ENCODE peak calls at places on chromosomes 3 and 15, in five cellular contexts. One of them, this sample, is unnamed.

GRCh38 chr3:188052229-188052965 is 101.6 kb upstream of the LPP start:
- DNase-seq in trophoblast cell: no peak
- DNase-seq in mesendoderm: peak; percentile 94
- DNase-seq in IMR-90: peak; percentile 32
- DNase-seq in H1: peak; percentile 44
- DNase-seq in this sample: peak; percentile 73

GRCh38 chr3:13621381-13622221 is 72.7 kb downstream of the FBLN2 start:
- DNase-seq in trophoblast cell: no peak
- DNase-seq in mesendoderm: no peak
- DNase-seq in IMR-90: no peak
- DNase-seq in H1: no peak
- DNase-seq in this sample: no peak

GRCh38 chr3:48215466-48215865 is 7.8 kb upstream of the CAMP start:
- DNase-seq in trophoblast cell: no peak
- DNase-seq in mesendoderm: no peak
- DNase-seq in IMR-90: peak; percentile 20
- DNase-seq in H1: no peak
- DNase-seq in this sample: no peak

GRCh38 chr15:61839541-61839940 is 220.7 kb downstream of the VPS13C start:
- DNase-seq in trophoblast cell: no peak
- DNase-seq in mesendoderm: no peak
- DNase-seq in IMR-90: peak; percentile 20
- DNase-seq in H1: no peak
- DNase-seq in this sample: no peak

GRCh38 chr3:16809482-16809881 is 75.3 kb upstream of the PLCL2 start:
- DNase-seq in trophoblast cell: no peak
- DNase-seq in mesendoderm: no peak
- DNase-seq in IMR-90: no peak
- DNase-seq in H1: no peak
- DNase-seq in this sample: no peak

GRCh38 chr15:76932090-76932966 is 779 bp downstream of the RCN2 start:
- DNase-seq in trophoblast cell: no peak
- DNase-seq in mesendoderm: peak; percentile 33
- DNase-seq in IMR-90: peak; percentile 6
- DNase-seq in H1: no peak
- DNase-seq in this sample: no peak

GRCh38 chr3:141949972-141950371 is 73.5 kb downstream of the ATP1B3 start:
- DNase-seq in trophoblast cell: no peak
- DNase-seq in mesendoderm: no peak
- DNase-seq in IMR-90: no peak
- DNase-seq in H1: no peak
- DNase-seq in this sample: no peak

GRCh38 chr3:46947981-46948791 is 28.4 kb downstream of the CCDC12 start:
- DNase-seq in trophoblast cell: peak; percentile 75
- DNase-seq in mesendoderm: peak; percentile 88
- DNase-seq in IMR-90: peak; percentile 52
- DNase-seq in H1: no peak
- DNase-seq in this sample: no peak

GRCh38 chr3:47342156-47342555 is 38.7 kb upstream of the PTPN23 start:
- DNase-seq in trophoblast cell: no peak
- DNase-seq in mesendoderm: no peak
- DNase-seq in IMR-90: no peak
- DNase-seq in H1: no peak
- DNase-seq in this sample: no peak

GRCh38 chr3:186151077-186151971 is 42.4 kb upstream of the ETV5 start:
- DNase-seq in trophoblast cell: no peak
- DNase-seq in mesendoderm: no peak
- DNase-seq in IMR-90: no peak
- DNase-seq in H1: no peak
- DNase-seq in this sample: no peak

GRCh38 chr3:133797396-133798105 is 8.1 kb upstream of the SRPRB start:
- DNase-seq in trophoblast cell: peak; percentile 44
- DNase-seq in mesendoderm: peak; percentile 41
- DNase-seq in IMR-90: peak; percentile 4
- DNase-seq in H1: no peak
- DNase-seq in this sample: no peak

GRCh38 chr3:42704136-42704841 is 1.7 kb upstream of the HHATL start:
- DNase-seq in trophoblast cell: no peak
- DNase-seq in mesendoderm: no peak
- DNase-seq in IMR-90: no peak
- DNase-seq in H1: no peak
- DNase-seq in this sample: no peak

GRCh38 chr15:53072077-53072476 is 281.9 kb upstream of the ONECUT1 start:
- DNase-seq in trophoblast cell: peak; percentile 6
- DNase-seq in mesendoderm: peak; percentile 92
- DNase-seq in IMR-90: peak; percentile 8
- DNase-seq in H1: peak; percentile 77
- DNase-seq in this sample: peak; percentile 88

GRCh38 chr15:78197632-78198031 is 36.7 kb downstream of the ACSBG1 start:
- DNase-seq in trophoblast cell: no peak
- DNase-seq in mesendoderm: no peak
- DNase-seq in IMR-90: no peak
- DNase-seq in H1: no peak
- DNase-seq in this sample: no peak

GRCh38 chr15:35173444-35174118 is 88.5 kb upstream of the NANOGP8 start:
- DNase-seq in trophoblast cell: no peak
- DNase-seq in mesendoderm: no peak
- DNase-seq in IMR-90: peak; percentile 62
- DNase-seq in H1: no peak
- DNase-seq in this sample: no peak

GRCh38 chr3:181530584-181530983 is 181.1 kb upstream of the SOX2 start:
- DNase-seq in trophoblast cell: no peak
- DNase-seq in mesendoderm: no peak
- DNase-seq in IMR-90: no peak
- DNase-seq in H1: no peak
- DNase-seq in this sample: no peak

GRCh38 chr15:68114356-68114755 is 60.2 kb downstream of the PIAS1 start:
- DNase-seq in trophoblast cell: no peak
- DNase-seq in mesendoderm: no peak
- DNase-seq in IMR-90: peak; percentile 54
- DNase-seq in H1: no peak
- DNase-seq in this sample: no peak

GRCh38 chr15:100230784-100231183 is 111.0 kb downstream of the ADAMTS17 start:
- DNase-seq in trophoblast cell: no peak
- DNase-seq in mesendoderm: no peak
- DNase-seq in IMR-90: no peak
- DNase-seq in H1: no peak
- DNase-seq in this sample: no peak

GRCh38 chr15:26807517-26808427 is 34.9 kb upstream of the GABRB3 start:
- DNase-seq in trophoblast cell: no peak
- DNase-seq in mesendoderm: no peak
- DNase-seq in IMR-90: no peak
- DNase-seq in H1: no peak
- DNase-seq in this sample: no peak

GRCh38 chr3:168088106-168088722 is 7.5 kb downstream of the GOLIM4 start:
- DNase-seq in trophoblast cell: no peak
- DNase-seq in mesendoderm: peak; percentile 77
- DNase-seq in IMR-90: no peak
- DNase-seq in H1: no peak
- DNase-seq in this sample: peak; percentile 56

GRCh38 chr3:4994823-4995499 is 15.7 kb downstream of the BHLHE40 start:
- DNase-seq in trophoblast cell: peak; percentile 78
- DNase-seq in mesendoderm: peak; percentile 81
- DNase-seq in IMR-90: peak; percentile 92
- DNase-seq in H1: no peak
- DNase-seq in this sample: no peak

GRCh38 chr3:169668957-169669681 is 5.6 kb upstream of the MECOM start:
- DNase-seq in trophoblast cell: peak; percentile 61
- DNase-seq in mesendoderm: peak; percentile 74
- DNase-seq in IMR-90: peak; percentile 50
- DNase-seq in H1: no peak
- DNase-seq in this sample: peak; percentile 85

GRCh38 chr3:129277829-129278271 is 820 bp upstream of the HMCES start:
- DNase-seq in trophoblast cell: no peak
- DNase-seq in mesendoderm: peak; percentile 55
- DNase-seq in IMR-90: peak; percentile 19
- DNase-seq in H1: no peak
- DNase-seq in this sample: peak; percentile 39
- H4K8ac ChIP-seq in trophoblast cell: no peak overlapping the region
- H4K8ac ChIP-seq in mesendoderm: no peak overlapping the region
- H4K8ac ChIP-seq in IMR-90: no peak overlapping the region
- H4K8ac ChIP-seq in H1: peak overlapping the region; percentile 92
- H4K8ac ChIP-seq in this sample: peak overlapping the region; percentile 29

GRCh38 chr3:12490547-12490946 is 6.3 kb downstream of the TSEN2 start:
- DNase-seq in trophoblast cell: no peak
- DNase-seq in mesendoderm: no peak
- DNase-seq in IMR-90: no peak
- DNase-seq in H1: no peak
- DNase-seq in this sample: no peak
- H4K8ac ChIP-seq in trophoblast cell: no peak overlapping the region
- H4K8ac ChIP-seq in mesendoderm: no peak overlapping the region
- H4K8ac ChIP-seq in IMR-90: no peak overlapping the region
- H4K8ac ChIP-seq in H1: no peak overlapping the region
- H4K8ac ChIP-seq in this sample: no peak overlapping the region

GRCh38 chr15:43273243-43273642 is 6.5 kb upstream of the TGM5 start:
- DNase-seq in trophoblast cell: no peak
- DNase-seq in mesendoderm: no peak
- DNase-seq in IMR-90: no peak
- DNase-seq in H1: no peak
- DNase-seq in this sample: no peak
- H4K8ac ChIP-seq in trophoblast cell: no peak overlapping the region
- H4K8ac ChIP-seq in mesendoderm: no peak overlapping the region
- H4K8ac ChIP-seq in IMR-90: no peak overlapping the region
- H4K8ac ChIP-seq in H1: no peak overlapping the region
- H4K8ac ChIP-seq in this sample: no peak overlapping the region

DNA sequence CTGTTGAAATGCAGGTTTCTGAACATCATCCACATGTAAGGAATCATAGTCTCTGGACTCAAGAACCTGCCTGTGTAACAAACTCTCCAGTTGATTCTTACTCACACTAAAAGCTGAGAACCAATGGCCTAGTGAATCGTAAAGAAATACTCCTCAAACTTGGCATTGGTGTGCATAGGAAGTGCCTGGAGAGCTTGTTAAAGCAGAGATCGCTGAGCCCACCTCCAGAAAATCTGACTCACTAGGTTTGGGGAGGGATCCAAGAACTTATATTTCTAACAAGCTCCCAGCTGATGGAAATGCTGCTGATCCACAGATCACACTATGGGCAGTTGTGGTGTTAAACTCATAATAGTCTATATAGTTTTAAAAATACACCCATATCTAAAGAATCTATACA is 55.8 kb upstream of the LMCD1 start:
- DNase-seq in trophoblast cell: no peak
- DNase-seq in mesendoderm: no peak
- DNase-seq in IMR-90: peak; percentile 97
- DNase-seq in H1: no peak
- DNase-seq in this sample: no peak
- H4K8ac ChIP-seq in trophoblast cell: no peak overlapping the region
- H4K8ac ChIP-seq in mesendoderm: no peak overlapping the region
- H4K8ac ChIP-seq in IMR-90: no peak overlapping the region
- H4K8ac ChIP-seq in H1: no peak overlapping the region
- H4K8ac ChIP-seq in this sample: no peak overlapping the region

This sample was measured in H9.